ENCODE peak calls at places on chromosomes 6 and 20, in four cellular contexts. One of them, this sample, is unnamed.
A peak's percentile ranks its signal among the peaks of the same experiment; 100 is the strongest.

GRCh38 chr6:27375613-27376079 is 12.9 kb upstream of the ZNF391 start:
- DNase-seq in SW480: peak; percentile 7
- DNase-seq in activated CD4-positive, alpha-beta T cell treated with anti-CD3 and anti-CD28 coated beads for 1 hour: no peak
- DNase-seq in NCI-H1417: no peak
- DNase-seq in this sample: peak; percentile 18

GRCh38 chr6:4957521-4958231 is 46.2 kb downstream of the RPP40 start:
- DNase-seq in SW480: no peak
- DNase-seq in activated CD4-positive, alpha-beta T cell treated with anti-CD3 and anti-CD28 coated beads for 1 hour: no peak
- DNase-seq in NCI-H1417: no peak
- DNase-seq in this sample: no peak

GRCh38 chr6:89669002-89669401 is 30.5 kb upstream of the LYRM2 start:
- DNase-seq in SW480: no peak
- DNase-seq in activated CD4-positive, alpha-beta T cell treated with anti-CD3 and anti-CD28 coated beads for 1 hour: no peak
- DNase-seq in NCI-H1417: no peak
- DNase-seq in this sample: no peak

GRCh38 chr6:10409160-10409765 is 5.6 kb downstream of the TFAP2A start:
- DNase-seq in SW480: no peak
- DNase-seq in activated CD4-positive, alpha-beta T cell treated with anti-CD3 and anti-CD28 coated beads for 1 hour: no peak
- DNase-seq in NCI-H1417: no peak
- DNase-seq in this sample: no peak

GRCh38 chr6:82954937-82955577 is 110.6 kb downstream of the UBE3D start:
- DNase-seq in SW480: no peak
- DNase-seq in activated CD4-positive, alpha-beta T cell treated with anti-CD3 and anti-CD28 coated beads for 1 hour: no peak
- DNase-seq in NCI-H1417: no peak
- DNase-seq in this sample: peak; percentile 26

GRCh38 chr20:48002517-48002970 is 217.3 kb upstream of the SULF2 start:
- DNase-seq in SW480: no peak
- DNase-seq in activated CD4-positive, alpha-beta T cell treated with anti-CD3 and anti-CD28 coated beads for 1 hour: no peak
- DNase-seq in NCI-H1417: no peak
- DNase-seq in this sample: no peak

GRCh38 chr6:33731751-33732282 is 14.9 kb downstream of the IP6K3 start:
- DNase-seq in SW480: no peak
- DNase-seq in activated CD4-positive, alpha-beta T cell treated with anti-CD3 and anti-CD28 coated beads for 1 hour: no peak
- DNase-seq in NCI-H1417: no peak
- DNase-seq in this sample: no peak

GRCh38 chr6:20953019-20953418 is 418.8 kb downstream of the CDKAL1 start:
- DNase-seq in SW480: no peak
- DNase-seq in activated CD4-positive, alpha-beta T cell treated with anti-CD3 and anti-CD28 coated beads for 1 hour: no peak
- DNase-seq in NCI-H1417: peak; percentile 29
- DNase-seq in this sample: peak; percentile 54

GRCh38 chr6:163188746-163189145 is 225.8 kb upstream of the QKI start:
- DNase-seq in SW480: no peak
- DNase-seq in activated CD4-positive, alpha-beta T cell treated with anti-CD3 and anti-CD28 coated beads for 1 hour: no peak
- DNase-seq in NCI-H1417: no peak
- DNase-seq in this sample: no peak

GRCh38 chr6:81791756-81792155 is 39.3 kb upstream of the TENT5A start:
- DNase-seq in SW480: no peak
- DNase-seq in activated CD4-positive, alpha-beta T cell treated with anti-CD3 and anti-CD28 coated beads for 1 hour: no peak
- DNase-seq in NCI-H1417: no peak
- DNase-seq in this sample: no peak

GRCh38 chr6:104940238-104940880 is 16.5 kb upstream of the LIN28B start:
- DNase-seq in SW480: no peak
- DNase-seq in activated CD4-positive, alpha-beta T cell treated with anti-CD3 and anti-CD28 coated beads for 1 hour: no peak
- DNase-seq in NCI-H1417: no peak
- DNase-seq in this sample: peak; percentile 65

GRCh38 chr6:3456794-3457709 is at the start of gene SLC22A23:
- DNase-seq in SW480: peak; percentile 52
- DNase-seq in activated CD4-positive, alpha-beta T cell treated with anti-CD3 and anti-CD28 coated beads for 1 hour: peak; percentile 65
- DNase-seq in NCI-H1417: peak; percentile 82
- DNase-seq in this sample: peak; percentile 92

GRCh38 chr6:90028080-90028778 is 134.0 kb downstream of the GJA10 start:
- DNase-seq in SW480: no peak
- DNase-seq in activated CD4-positive, alpha-beta T cell treated with anti-CD3 and anti-CD28 coated beads for 1 hour: no peak
- DNase-seq in NCI-H1417: no peak
- DNase-seq in this sample: no peak

GRCh38 chr6:146909376-146909775 is 294.8 kb upstream of the STXBP5 start:
- DNase-seq in SW480: no peak
- DNase-seq in activated CD4-positive, alpha-beta T cell treated with anti-CD3 and anti-CD28 coated beads for 1 hour: no peak
- DNase-seq in NCI-H1417: no peak
- DNase-seq in this sample: peak; percentile 55

GRCh38 chr20:53077373-53078205 is 105.4 kb downstream of the TSHZ2 start:
- DNase-seq in SW480: peak; percentile 40
- DNase-seq in activated CD4-positive, alpha-beta T cell treated with anti-CD3 and anti-CD28 coated beads for 1 hour: no peak
- DNase-seq in NCI-H1417: no peak
- DNase-seq in this sample: no peak

This sample was measured in left kidney.